ENCODE peak calls at places on chromosomes 3 and 15, in four cellular contexts. One of them, this sample, is unnamed.

GRCh38 chr3:162538906-162539305 is 1042.3 kb downstream of the OTOL1 start:
- DNase-seq in lower leg skin: no peak
- DNase-seq in NCI-H1092: no peak
- DNase-seq in BJ: no peak
- DNase-seq in this sample: no peak

GRCh38 chr3:194296448-194296831 is 54.7 kb downstream of the CPN2 start:
- DNase-seq in NCI-H1092: no peak
- DNase-seq in BJ: no peak
- DNase-seq in lower leg skin: no peak
- DNase-seq in this sample: no peak

GRCh38 chr3:186400677-186401076 is 38.6 kb upstream of the DGKG start:
- DNase-seq in lower leg skin: no peak
- DNase-seq in BJ: no peak
- DNase-seq in NCI-H1092: no peak
- DNase-seq in this sample: no peak

GRCh38 chr3:21062724-21063436 is 688.1 kb downstream of the ZNF385D start:
- DNase-seq in NCI-H1092: no peak
- DNase-seq in lower leg skin: no peak
- DNase-seq in BJ: no peak
- DNase-seq in this sample: no peak

GRCh38 chr15:72535911-72536310 is 61.8 kb downstream of the ARIH1 start:
- DNase-seq in BJ: no peak
- DNase-seq in NCI-H1092: no peak
- DNase-seq in lower leg skin: no peak
- DNase-seq in this sample: no peak

GRCh38 chr3:15638193-15638890 is 36.8 kb downstream of the BTD start:
- DNase-seq in BJ: no peak
- DNase-seq in lower leg skin: no peak
- DNase-seq in NCI-H1092: no peak
- DNase-seq in this sample: no peak

GRCh38 chr3:143771258-143771657 is 77.0 kb downstream of the SLC9A9 start:
- DNase-seq in BJ: no peak
- DNase-seq in lower leg skin: no peak
- DNase-seq in NCI-H1092: no peak
- DNase-seq in this sample: no peak

GRCh38 chr15:100202309-100202943 is 139.3 kb downstream of the ADAMTS17 start:
- DNase-seq in NCI-H1092: no peak
- DNase-seq in BJ: no peak
- DNase-seq in lower leg skin: no peak
- DNase-seq in this sample: no peak

GRCh38 chr3:18660059-18660458 is 234.9 kb upstream of the SATB1 start:
- DNase-seq in NCI-H1092: no peak
- DNase-seq in lower leg skin: no peak
- DNase-seq in BJ: no peak
- DNase-seq in this sample: no peak

GRCh38 chr3:15781131-15781530 is 16.6 kb downstream of the ANKRD28 start:
- DNase-seq in lower leg skin: no peak
- DNase-seq in BJ: no peak
- DNase-seq in NCI-H1092: no peak
- DNase-seq in this sample: no peak

GRCh38 chr3:159620873-159621272 is 367.8 kb upstream of the IL12A start:
- DNase-seq in lower leg skin: no peak
- DNase-seq in BJ: peak; percentile 57
- DNase-seq in NCI-H1092: no peak
- DNase-seq in this sample: no peak

GRCh38 chr3:12952322-12953200 is 111.2 kb upstream of the RPL32 start:
- DNase-seq in lower leg skin: no peak
- DNase-seq in BJ: no peak
- DNase-seq in NCI-H1092: no peak
- DNase-seq in this sample: no peak

This sample was measured in DMS79 treated with DMSO at 0.1 percent for 48 hours.